ENCODE peak calls at places on chromosomes 3 and 15, in six cellular contexts. One of them, this sample, is unnamed.

GRCh38 chr3:42535981-42536784 is 33.7 kb downstream of the VIPR1 start:
- DNase-seq in ovary: no peak
- DNase-seq in choroid plexus epithelial cell: peak; percentile 45
- DNase-seq in WERI-Rb-1: peak; percentile 74
- DNase-seq in HFFc6: peak; percentile 3
- DNase-seq in H54: peak; percentile 51
- DNase-seq in this sample: no peak

GRCh38 chr3:159821737-159822136 is 166.9 kb upstream of the IL12A start:
- DNase-seq in HFFc6: no peak
- DNase-seq in choroid plexus epithelial cell: no peak
- DNase-seq in H54: no peak
- DNase-seq in WERI-Rb-1: no peak
- DNase-seq in ovary: no peak
- DNase-seq in this sample: no peak

GRCh38 chr3:44026224-44026865 is 215.3 kb upstream of the TOPAZ1 start:
- DNase-seq in choroid plexus epithelial cell: no peak
- DNase-seq in H54: no peak
- DNase-seq in ovary: no peak
- DNase-seq in HFFc6: no peak
- DNase-seq in WERI-Rb-1: no peak
- DNase-seq in this sample: no peak

GRCh38 chr15:25543156-25543555 is 104.3 kb upstream of the UBE3A start:
- DNase-seq in HFFc6: peak; percentile 49
- DNase-seq in WERI-Rb-1: no peak
- DNase-seq in choroid plexus epithelial cell: peak; percentile 14
- DNase-seq in ovary: no peak
- DNase-seq in H54: no peak
- DNase-seq in this sample: peak; percentile 63

GRCh38 chr3:164451083-164451910 is 627.0 kb downstream of the SI start:
- DNase-seq in H54: no peak
- DNase-seq in ovary: peak; percentile 29
- DNase-seq in WERI-Rb-1: no peak
- DNase-seq in HFFc6: no peak
- DNase-seq in choroid plexus epithelial cell: peak; percentile 39
- DNase-seq in this sample: peak; percentile 40

GRCh38 chr3:88057650-88058321 is 1.0 kb downstream of the CGGBP1 start:
- DNase-seq in HFFc6: peak; percentile 6
- DNase-seq in WERI-Rb-1: no peak
- DNase-seq in choroid plexus epithelial cell: peak; percentile 59
- DNase-seq in ovary: peak; percentile 31
- DNase-seq in H54: no peak
- DNase-seq in this sample: no peak

GRCh38 chr3:12445523-12446240 is 38.6 kb upstream of the TSEN2 start:
- DNase-seq in ovary: no peak
- DNase-seq in choroid plexus epithelial cell: no peak
- DNase-seq in H54: no peak
- DNase-seq in HFFc6: no peak
- DNase-seq in WERI-Rb-1: no peak
- DNase-seq in this sample: no peak

GRCh38 chr3:126460386-126460785 is 15.3 kb downstream of the ZXDC start:
- DNase-seq in ovary: no peak
- DNase-seq in H54: no peak
- DNase-seq in HFFc6: no peak
- DNase-seq in WERI-Rb-1: no peak
- DNase-seq in choroid plexus epithelial cell: no peak
- DNase-seq in this sample: peak; percentile 3

GRCh38 chr3:30673425-30674341 is 67.3 kb downstream of the TGFBR2 start:
- DNase-seq in choroid plexus epithelial cell: peak; percentile 25
- DNase-seq in H54: no peak
- DNase-seq in ovary: no peak
- DNase-seq in WERI-Rb-1: no peak
- DNase-seq in HFFc6: no peak
- DNase-seq in this sample: no peak

GRCh38 chr3:37174532-37175126 is at the start of gene LRRFIP2:
- DNase-seq in H54: no peak
- DNase-seq in ovary: no peak
- DNase-seq in choroid plexus epithelial cell: peak; percentile 74
- DNase-seq in HFFc6: peak; percentile 85
- DNase-seq in WERI-Rb-1: no peak
- DNase-seq in this sample: no peak

GRCh38 chr3:146189519-146190173 is 28.7 kb upstream of the PLOD2 start:
- DNase-seq in WERI-Rb-1: peak; percentile 45
- DNase-seq in ovary: no peak
- DNase-seq in choroid plexus epithelial cell: peak; percentile 79
- DNase-seq in H54: peak; percentile 5
- DNase-seq in HFFc6: peak; percentile 64
- DNase-seq in this sample: peak; percentile 25

GRCh38 chr3:23002846-23003800 is 200.0 kb upstream of the UBE2E2 start:
- DNase-seq in ovary: no peak
- DNase-seq in HFFc6: no peak
- DNase-seq in choroid plexus epithelial cell: peak; percentile 82
- DNase-seq in H54: no peak
- DNase-seq in WERI-Rb-1: no peak
- DNase-seq in this sample: no peak

GRCh38 chr3:98657429-98657828 is 64.0 kb upstream of the CPOX start:
- DNase-seq in choroid plexus epithelial cell: peak; percentile 1
- DNase-seq in H54: no peak
- DNase-seq in HFFc6: no peak
- DNase-seq in WERI-Rb-1: peak; percentile 75
- DNase-seq in ovary: no peak
- DNase-seq in this sample: no peak

GRCh38 chr15:70617076-70617910 is 146.1 kb downstream of the UACA start:
- DNase-seq in H54: no peak
- DNase-seq in HFFc6: no peak
- DNase-seq in choroid plexus epithelial cell: no peak
- DNase-seq in ovary: no peak
- DNase-seq in WERI-Rb-1: no peak
- DNase-seq in this sample: no peak

GRCh38 chr15:85974742-85975141 is 104.9 kb upstream of the AGBL1 start:
- DNase-seq in choroid plexus epithelial cell: no peak
- DNase-seq in HFFc6: no peak
- DNase-seq in WERI-Rb-1: no peak
- DNase-seq in ovary: no peak
- DNase-seq in H54: no peak
- DNase-seq in this sample: no peak

GRCh38 chr3:10116138-10116460 is 624 bp downstream of the BRK1 start:
- DNase-seq in WERI-Rb-1: no peak
- DNase-seq in HFFc6: peak; percentile 32
- DNase-seq in ovary: no peak
- DNase-seq in H54: peak; percentile 17
- DNase-seq in choroid plexus epithelial cell: peak; percentile 41
- DNase-seq in this sample: no peak

This sample was measured in uterus.